ENCODE peak calls at places on chromosome 16, in four cellular contexts. K, Q, O and V are unnamed samples.

GRCh38 chr16:23121024-23121423 is 28.2 kb downstream of the USP31 start:
- DNase-seq in K (no peak), Q (peak; percentile 58), O (peak; percentile 36), V (no peak)

GRCh38 chr16:28063611-28064061 is at the start of gene GSG1L:
- DNase-seq in O (peak; percentile 67), Q (no peak), K (no peak), V (no peak)

GRCh38 chr16:81310045-81310644 is 4.6 kb upstream of the GAN start:
- DNase-seq in Q (no peak), O (no peak), K (no peak), V (no peak)

GRCh38 chr16:49419016-49419415 is 45.4 kb downstream of the C16orf78 start:
- DNase-seq in K (no peak), Q (no peak), O (peak; percentile 28), V (no peak)

GRCh38 chr16:30896890-30897730 is 696 bp downstream of the CTF1 start:
- DNase-seq in Q (peak; percentile 74), O (peak; percentile 98), K (peak; percentile 90), V (peak; percentile 90)

GRCh38 chr16:79089735-79090284 is 510.7 kb downstream of the MAF start:
- DNase-seq in O (no peak), K (no peak), Q (no peak), V (no peak)

GRCh38 chr16:29745853-29746345 is at the start of gene C16orf54:
- DNase-seq in O (no peak), K (no peak), Q (no peak), V (no peak)

GRCh38 chr16:86676216-86676800 is 98.0 kb downstream of the FOXL1 start:
- DNase-seq in Q (peak; percentile 98), K (no peak), O (no peak), V (no peak)

GRCh38 chr16:87033541-87034300 is 283.5 kb downstream of the C16orf95 start:
- DNase-seq in K (no peak), Q (no peak), O (no peak), V (no peak)

GRCh38 chr16:53937068-53937614 is 233.2 kb downstream of the FTO start:
- DNase-seq in K (no peak), Q (no peak), O (peak; percentile 45), V (no peak)

GRCh38 chr16:73125860-73126259 is 77.9 kb upstream of the ZFHX3 start:
- DNase-seq in Q (peak; percentile 38), O (no peak), K (no peak), V (peak; percentile 23)

GRCh38 chr16:24525970-24526559 is 13.3 kb upstream of the RBBP6 start:
- DNase-seq in K (peak; percentile 39), O (no peak), Q (peak; percentile 54), V (peak; percentile 95)

GRCh38 chr16:12303649-12304048 is 327.1 kb downstream of the SNX29 start:
- DNase-seq in Q (no peak), O (no peak), K (no peak), V (no peak)

GRCh38 chr16:6969594-6969993 is 363.1 kb upstream of the RBFOX1 start:
- DNase-seq in O (no peak), K (no peak), Q (no peak), V (no peak)

GRCh38 chr16:23316634-23317265 is 14.6 kb downstream of the SCNN1B start:
- DNase-seq in Q (no peak), O (no peak), K (no peak), V (no peak)

GRCh38 chr16:55655709-55656694 is at the start of gene SLC6A2:
- DNase-seq in Q (peak; percentile 29), K (no peak), O (peak; percentile 82), V (peak; percentile 75)

GRCh38 chr16:46688101-46688656 is 799 bp downstream of the VPS35 start:
- DNase-seq in Q (peak; percentile 76), K (no peak), O (no peak), V (no peak)

GRCh38 chr16:81004646-81005353 is 1.9 kb downstream of the CMC2 start:
- DNase-seq in Q (peak; percentile 53), O (peak; percentile 75), K (peak; percentile 16), V (peak; percentile 35)

GRCh38 chr16:88920618-88921602 is 54.5 kb upstream of the PABPN1L start:
- DNase-seq in K (peak; percentile 77), Q (no peak), O (no peak), V (peak; percentile 59)

GRCh38 chr16:89557230-89557935 is 3.1 kb upstream of the RPL13 start:
- DNase-seq in Q (peak; percentile 56), O (peak; percentile 92), K (peak; percentile 35), V (peak; percentile 76)

GRCh38 chr16:82660078-82660645 is 33.4 kb downstream of the CDH13 start:
- DNase-seq in K (no peak), Q (peak; percentile 51), O (no peak), V (no peak)

GRCh38 chr16:54504372-54504771 is 217.8 kb upstream of the IRX3 start:
- DNase-seq in K (no peak), Q (no peak), O (no peak), V (no peak)

GRCh38 chr16:80197790-80198201 is 343.0 kb upstream of the DYNLRB2 start:
- DNase-seq in K (no peak), Q (peak; percentile 93), O (no peak), V (no peak)

GRCh38 chr16:56121156-56121500 is 70.2 kb upstream of the GNAO1 start:
- DNase-seq in Q (no peak), K (no peak), O (no peak), V (no peak)

GRCh38 chr16:58509256-58510096 is 5.8 kb upstream of the SETD6 start:
- DNase-seq in O (no peak), K (no peak), Q (no peak), V (no peak)

GRCh38 chr16:24909856-24910255 is 64.1 kb downstream of the SLC5A11 start:
- DNase-seq in K (no peak), Q (no peak), O (no peak), V (no peak)

GRCh38 chr16:84562174-84562815 is 55.6 kb downstream of the COTL1 start:
- DNase-seq in Q (no peak), O (no peak), K (no peak), V (peak; percentile 60)
- H3K4me2 ChIP-seq in Q (no peak overlapping the region), O (no peak overlapping the region), K (no peak overlapping the region), V (no peak overlapping the region)

DNA sequence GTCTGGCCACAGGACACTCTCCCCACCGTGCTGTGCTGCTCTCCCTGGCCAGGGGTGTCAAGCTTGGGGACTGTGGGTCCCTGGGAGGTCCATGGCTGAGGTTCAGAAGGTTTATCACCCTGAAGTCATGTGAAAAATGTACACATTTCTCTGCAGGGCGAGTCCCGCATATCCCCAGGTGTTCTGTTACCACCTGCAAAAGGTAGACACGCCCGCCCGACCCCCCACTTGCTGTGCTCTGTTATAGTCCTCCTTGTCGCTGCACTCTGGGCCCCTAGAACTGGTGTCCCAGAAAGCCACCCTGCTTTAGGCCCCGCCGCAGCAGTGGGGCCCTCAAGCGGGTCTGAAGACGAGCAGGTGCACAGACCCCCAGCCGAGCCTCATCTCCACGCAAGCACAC is 11.8 kb downstream of the JPT2 start:
- DNase-seq in K (peak; percentile 75), O (no peak), Q (no peak), V (peak; percentile 82)
- H3K4me2 ChIP-seq in K (peak overlapping the region; percentile 81), O (no peak overlapping the region), Q (peak overlapping the region; percentile 59), V (no peak overlapping the region)

GRCh38 chr16:14024300-14024699 is 46.8 kb upstream of the MRTFB start:
- DNase-seq in Q (no peak), K (no peak), O (no peak), V (no peak)
- H3K4me2 ChIP-seq in Q (no peak overlapping the region), K (peak overlapping the region; percentile 10), O (no peak overlapping the region), V (no peak overlapping the region)

GRCh38 chr16:1992475-1993292 is 2.9 kb downstream of the SYNGR3 start:
- DNase-seq in O (peak; percentile 51), K (no peak), Q (no peak), V (no peak)
- H3K4me2 ChIP-seq in O (peak overlapping the region; percentile 24), K (no peak overlapping the region), Q (peak overlapping the region; percentile 23), V (peak overlapping the region; percentile 42)

DNA sequence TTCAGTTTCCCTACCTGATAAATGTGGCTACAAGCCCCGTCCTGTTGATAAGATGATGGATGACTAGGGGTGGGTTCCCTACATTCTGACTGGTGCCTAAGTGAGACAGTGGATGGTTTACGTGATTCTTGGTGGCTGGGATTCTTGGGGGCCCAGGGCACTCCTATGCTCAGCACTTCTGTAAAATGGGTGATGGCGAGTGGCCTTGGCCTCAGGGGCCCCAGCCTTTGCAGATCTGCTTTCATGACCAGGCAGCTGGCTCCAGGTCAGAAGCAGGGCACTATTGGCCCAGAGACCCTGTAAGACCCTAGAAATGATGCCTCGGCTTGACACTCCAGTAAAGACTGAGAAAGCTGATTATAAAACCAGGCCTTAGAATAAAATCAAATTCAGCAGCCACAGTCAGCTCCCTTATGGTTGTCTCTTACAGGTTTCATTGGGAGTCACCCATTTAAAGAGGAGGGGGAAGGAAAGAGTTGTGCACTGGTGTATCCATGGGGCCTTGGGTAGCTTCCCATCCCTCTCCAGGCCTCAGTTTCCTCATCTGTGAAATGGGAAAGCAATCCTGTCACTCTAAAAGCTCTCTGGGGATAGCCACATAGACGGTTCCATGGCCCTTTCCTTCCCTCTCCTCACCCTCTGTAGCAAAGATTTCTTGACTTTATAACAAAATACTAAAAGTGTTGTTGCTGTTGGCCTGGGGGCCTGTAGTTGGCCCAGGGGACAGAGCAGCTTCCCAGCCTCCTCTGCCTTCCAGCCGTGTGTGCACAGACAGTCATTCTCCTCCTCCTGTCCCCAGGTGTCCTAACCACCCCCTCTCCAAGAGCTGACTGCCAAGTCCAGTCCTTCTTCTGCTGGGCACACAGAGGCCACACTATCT is 1.2 kb downstream of the SNX20 start:
- DNase-seq in Q (no peak), O (no peak), K (no peak), V (no peak)
- H3K4me2 ChIP-seq in Q (no peak overlapping the region), O (no peak overlapping the region), K (no peak overlapping the region), V (no peak overlapping the region)

GRCh38 chr16:21950782-21951521 is 2.2 kb upstream of the UQCRC2 start:
- DNase-seq in Q (peak; percentile 31), K (peak; percentile 15), O (peak; percentile 18), V (no peak)
- H3K4me2 ChIP-seq in Q (no peak overlapping the region), K (peak overlapping the region; percentile 97), O (no peak overlapping the region), V (no peak overlapping the region)

DNA sequence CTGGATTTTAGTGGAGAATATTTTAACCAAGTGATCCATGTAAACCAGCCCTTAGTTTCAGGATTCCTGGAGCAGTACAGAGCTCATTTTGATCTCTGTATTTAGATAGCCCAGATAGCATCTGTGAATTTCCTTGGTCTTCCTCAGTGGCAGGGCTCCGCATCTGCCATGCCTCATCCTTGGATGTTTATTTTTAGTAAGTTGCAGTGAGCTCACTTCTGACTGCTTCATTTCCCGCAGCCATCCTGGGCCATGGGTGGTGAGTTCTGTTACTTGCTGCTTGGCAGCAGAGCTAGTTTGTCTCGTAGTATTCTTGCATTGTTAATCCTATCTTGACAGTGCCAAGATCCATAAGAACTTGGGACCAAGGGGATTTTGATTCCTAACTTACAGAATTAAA is 33.7 kb downstream of the IST1 start:
- DNase-seq in Q (no peak), O (no peak), K (no peak), V (no peak)
- H3K4me2 ChIP-seq in Q (no peak overlapping the region), O (no peak overlapping the region), K (no peak overlapping the region), V (no peak overlapping the region)

DNA sequence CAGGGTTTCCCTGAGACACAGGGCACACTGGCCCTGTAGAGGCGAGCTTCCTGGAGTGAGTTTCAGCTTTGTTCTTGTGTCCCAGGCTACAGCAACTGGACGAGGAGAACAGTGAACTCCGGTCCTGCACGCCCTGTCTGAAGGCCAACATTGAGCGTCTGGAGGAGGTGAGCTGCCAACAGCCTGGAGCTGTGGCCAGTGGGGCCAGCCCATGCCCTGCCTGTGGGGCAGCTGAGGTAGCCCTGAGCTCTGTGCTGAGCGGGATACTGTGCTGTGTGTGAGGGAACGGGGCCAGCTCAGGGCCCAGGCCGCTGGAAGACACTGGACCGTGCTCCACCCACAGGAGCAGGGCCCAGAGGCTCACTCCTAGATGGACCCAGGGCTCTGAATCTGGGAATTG is 8.7 kb upstream of the CAPN15 start:
- DNase-seq in K (no peak), Q (no peak), O (no peak), V (no peak)
- H3K4me2 ChIP-seq in K (no peak overlapping the region), Q (no peak overlapping the region), O (no peak overlapping the region), V (no peak overlapping the region)